ENCODE peak calls at places on chromosomes 7 and 10, in five cellular contexts. G is thoracic aorta, T is cardiac muscle cell, C is AG04450, W is HepG2. Z is an unnamed sample.

GRCh38 chr7:14687241-14687640 is 215.3 kb downstream of the DGKB start:
- DNase-seq in T (no peak), W (no peak), G (no peak), C (no peak), Z (no peak)

GRCh38 chr7:2670720-2671391 is 17.1 kb upstream of the AMZ1 start:
- DNase-seq in C (no peak), W (peak), T (peak), G (no peak), Z (no peak)

GRCh38 chr7:26891400-26892355 is 27.3 kb upstream of the SKAP2 start:
- DNase-seq in G (no peak), C (no peak), T (no peak), W (no peak), Z (no peak)

GRCh38 chr10:112585960-112586359 is 138.9 kb downstream of the VTI1A start:
- DNase-seq in W (no peak), G (no peak), T (peak), C (no peak), Z (no peak)

GRCh38 chr10:61039868-61040267 is 95.9 kb upstream of the RHOBTB1 start:
- DNase-seq in W (peak), C (no peak), T (peak), G (no peak), Z (no peak)

GRCh38 chr7:67105382-67105781 is 108.7 kb downstream of the TYW1 start:
- DNase-seq in T (peak), C (no peak), G (no peak), W (no peak), Z (no peak)

GRCh38 chr7:101728888-101729883 is 88.2 kb upstream of the CUX1 start:
- DNase-seq in G (no peak), W (peak), C (peak), T (peak), Z (no peak)

GRCh38 chr7:155371884-155372781 is 74.5 kb downstream of the INSIG1 start:
- DNase-seq in W (no peak), G (no peak), C (no peak), T (no peak), Z (no peak)

GRCh38 chr10:122495406-122496340 is 34.3 kb downstream of the HTRA1 start:
- DNase-seq in T (peak), C (no peak), G (no peak), W (no peak), Z (no peak)

GRCh38 chr10:102617816-102618215 is 26.5 kb upstream of the TRIM8 start:
- DNase-seq in C (no peak), W (no peak), G (no peak), T (no peak), Z (no peak)

GRCh38 chr7:105682331-105683070 is 101.2 kb upstream of the EFCAB10 start:
- DNase-seq in W (no peak), C (no peak), T (peak), G (no peak), Z (no peak)

GRCh38 chr10:1184541-1185415 is 128.6 kb downstream of the WDR37 start:
- DNase-seq in W (no peak), C (no peak), T (no peak), G (no peak), Z (no peak)

GRCh38 chr7:391411-391951 is 101.5 kb downstream of the FOXL3 start:
- DNase-seq in G (no peak), T (no peak), W (no peak), C (no peak), Z (no peak)

GRCh38 chr7:34247468-34247867 is 342.1 kb downstream of the BMPER start:
- DNase-seq in G (no peak), C (no peak), W (no peak), T (peak), Z (no peak)

GRCh38 chr7:14974688-14975087 is 72.1 kb upstream of the DGKB start:
- DNase-seq in W (no peak), T (no peak), C (no peak), G (no peak), Z (no peak)

GRCh38 chr7:101542527-101543241 is 86.4 kb downstream of the MYL10 start:
- DNase-seq in T (peak), C (no peak), G (no peak), W (peak), Z (no peak)

GRCh38 chr7:129757991-129758390 is 146.5 kb downstream of the NRF1 start:
- DNase-seq in G (no peak), W (no peak), C (no peak), T (no peak), Z (no peak)

GRCh38 chr10:98257961-98258360 is 10.0 kb downstream of the LOXL4 start:
- DNase-seq in W (no peak), T (no peak), G (no peak), C (no peak), Z (no peak)

GRCh38 chr10:43962346-43963191 is 313.9 kb upstream of the ZNF32 start:
- DNase-seq in W (no peak), T (no peak), G (no peak), C (peak), Z (no peak)

GRCh38 chr7:155066417-155066950 is 3.6 kb upstream of the HTR5A start:
- DNase-seq in C (peak), W (no peak), T (peak), G (no peak), Z (peak)

GRCh38 chr7:138204285-138204988 is 128.2 kb downstream of the AKR1D1 start:
- DNase-seq in G (no peak), W (no peak), C (no peak), T (peak), Z (no peak)

GRCh38 chr7:37369904-37370303 is 78.8 kb downstream of the ELMO1 start:
- DNase-seq in T (no peak), W (no peak), G (no peak), C (no peak), Z (no peak)

GRCh38 chr7:80385512-80385911 is 126.4 kb downstream of the GNAT3 start:
- DNase-seq in C (no peak), G (no peak), W (peak), T (peak), Z (no peak)

GRCh38 chr7:135512135-135512887 is 2.4 kb upstream of the CNOT4 start:
- DNase-seq in W (peak), G (no peak), C (no peak), T (peak), Z (peak)

GRCh38 chr7:156764016-156764669 is 123.6 kb downstream of the RNF32 start:
- DNase-seq in C (peak), G (no peak), T (peak), W (peak), Z (peak)

GRCh38 chr7:16268821-16269768 is 152.2 kb downstream of the CRPPA start:
- DNase-seq in G (no peak), C (peak), T (peak), W (no peak), Z (no peak)

GRCh38 chr7:41700044-41700471 is 2.8 kb downstream of the INHBA start:
- DNase-seq in C (no peak), W (no peak), G (no peak), T (peak), Z (no peak)

GRCh38 chr7:41701068-41701467 is 1.8 kb downstream of the INHBA start:
- DNase-seq in C (no peak), W (no peak), T (no peak), G (no peak), Z (no peak)

GRCh38 chr7:41698114-41698513 is 4.8 kb downstream of the INHBA start:
- DNase-seq in G (no peak), C (no peak), T (no peak), W (no peak), Z (no peak)

GRCh38 chr7:41698726-41699125 is 4.2 kb downstream of the INHBA start:
- DNase-seq in C (peak), T (peak), G (no peak), W (no peak), Z (no peak)

GRCh38 chr7:41699532-41699931 is 3.4 kb downstream of the INHBA start:
- DNase-seq in G (no peak), W (no peak), C (no peak), T (peak), Z (no peak)
- H3K4me3 ChIP-seq in G (peak), W (no peak), C (peak), T (peak), Z (no peak)

DNA sequence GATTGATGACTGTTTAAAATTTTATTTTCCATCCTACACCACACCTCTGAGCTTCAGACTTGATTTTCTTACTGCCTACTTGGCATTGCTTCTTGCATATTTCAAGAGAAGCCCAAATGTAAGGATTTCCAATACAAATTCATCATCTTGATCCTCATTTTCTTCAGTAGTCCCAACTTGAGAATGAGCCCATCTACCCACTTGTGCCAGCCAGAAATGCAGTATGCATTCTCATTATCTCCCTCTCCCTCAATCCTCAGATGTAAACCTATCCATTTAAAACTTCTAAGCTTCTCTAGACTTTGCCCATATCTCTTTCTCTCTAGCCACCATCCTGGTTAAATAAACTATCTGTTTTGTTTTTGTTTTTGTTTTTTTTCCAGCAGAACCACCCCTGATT is 22.4 kb upstream of the EGFR start:
- DNase-seq in C (no peak), G (no peak), T (no peak), W (no peak), Z (no peak)
- TF ChIP-seq CTCF in C (no peak), G (no peak), T (no peak), W (no peak), Z (no peak)

GRCh38 chr10:7526017-7526400 is 115.2 kb upstream of the SFMBT2 start:
- DNase-seq in G (no peak), C (no peak), T (no peak), W (peak), Z (no peak)
- H3K4me3 ChIP-seq in G (no peak), C (no peak), T (no peak), W (peak), Z (no peak)

DNA sequence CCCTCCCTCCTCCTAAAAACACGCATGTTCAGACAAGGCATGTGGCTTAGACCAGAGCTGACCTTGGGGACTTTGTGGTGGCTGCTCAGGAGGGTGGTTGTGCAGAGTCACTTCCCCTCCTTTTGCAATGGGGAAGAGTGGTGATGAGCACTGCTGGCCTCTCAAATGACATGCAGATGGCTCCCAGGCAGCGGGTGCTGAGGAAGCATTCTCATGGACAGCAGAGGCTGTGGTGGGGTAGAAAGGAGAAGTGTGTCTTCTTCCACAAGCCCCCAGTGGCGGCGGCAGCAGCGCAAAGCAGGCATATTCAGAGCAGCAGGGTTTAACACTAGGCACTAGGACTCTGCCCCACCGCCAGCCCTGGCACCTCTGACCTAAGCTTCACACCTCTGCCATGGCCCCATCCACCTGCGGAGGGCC is 105.9 kb upstream of the ANLN start:
- DNase-seq in T (no peak), C (no peak), G (no peak), W (no peak), Z (no peak)
- TF ChIP-seq CTCF in T (no peak), C (no peak), G (no peak), W (no peak), Z (no peak)

GRCh38 chr7:81769891-81770818 is at the start of gene HGF:
- DNase-seq in W (no peak), T (peak), G (no peak), C (peak), Z (no peak)

GRCh38 chr7:81774496-81774895 is 4.6 kb upstream of the HGF start:
- DNase-seq in T (no peak), W (no peak), C (no peak), G (no peak), Z (no peak)

GRCh38 chr7:81767883-81768282 is 2.0 kb downstream of the HGF start:
- DNase-seq in T (peak), C (no peak), G (no peak), W (no peak), Z (no peak)

GRCh38 chr7:81770823-81771222 is 976 bp upstream of the HGF start:
- DNase-seq in G (no peak), T (no peak), C (no peak), W (no peak), Z (no peak)

DNA sequence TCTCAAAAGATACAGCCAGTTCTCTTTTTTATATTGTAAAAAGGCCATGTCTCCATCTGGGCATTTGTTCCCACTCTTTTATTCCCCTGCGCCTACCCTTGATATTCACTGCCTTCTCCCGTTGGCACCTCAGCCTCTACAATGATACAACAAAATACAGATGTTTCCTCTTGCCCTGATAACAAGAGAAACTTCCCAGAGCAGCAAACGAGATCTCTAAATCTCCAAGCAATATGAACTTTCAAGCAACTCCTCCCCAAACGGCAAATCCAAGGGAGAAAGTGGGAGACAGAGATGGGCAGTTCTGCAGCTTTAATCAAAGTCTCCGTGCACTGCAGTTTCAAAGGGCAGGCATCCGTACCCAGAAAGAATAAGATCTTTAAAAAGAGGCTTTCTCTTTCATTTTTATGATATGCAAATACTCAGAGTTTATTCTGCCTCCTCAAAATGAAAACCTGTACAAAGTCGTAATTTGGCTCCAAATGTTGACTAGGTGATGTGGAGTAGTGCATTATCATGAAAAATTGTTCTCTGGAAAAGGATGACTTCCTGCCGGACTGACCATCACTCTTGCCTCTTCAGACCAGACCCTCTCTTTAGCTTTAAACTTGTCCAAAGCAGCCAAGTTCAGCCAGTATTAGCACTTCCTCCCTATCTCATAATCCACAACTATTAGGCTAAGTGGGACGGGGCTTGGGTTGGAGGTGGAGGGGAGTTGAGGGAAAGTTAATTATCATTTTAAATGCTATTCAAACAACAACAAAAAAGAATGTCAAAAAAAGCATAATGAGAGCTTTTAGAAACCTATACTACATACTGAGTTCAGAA is 682 bp downstream of the HGF start:
- DNase-seq in G (no peak), W (no peak), C (no peak), T (peak), Z (no peak)
- H3K4me3 ChIP-seq in G (peak), W (no peak), C (peak), T (no peak), Z (no peak)

GRCh38 chr10:114674321-114674720 is 16.2 kb upstream of the ABLIM1 start:
- DNase-seq in T (peak), G (no peak), W (no peak), C (no peak), Z (no peak)
- TF ChIP-seq CTCF in T (no peak), G (no peak), W (no peak), C (no peak), Z (no peak)

GRCh38 chr10:37489658-37490003 is 364.2 kb downstream of the ANKRD30A start:
- DNase-seq in G (no peak), T (no peak), C (no peak), W (no peak), Z (no peak)

GRCh38 chr10:37496061-37496460 is 361.3 kb downstream of the ZNF248 start:
- DNase-seq in G (no peak), W (no peak), C (no peak), T (no peak), Z (no peak)

GRCh38 chr10:37490266-37490665 is 364.9 kb downstream of the ANKRD30A start:
- DNase-seq in C (no peak), G (no peak), W (no peak), T (no peak), Z (no peak)

GRCh38 chr10:37495415-37495814 is 362.0 kb downstream of the ZNF248 start:
- DNase-seq in C (no peak), T (no peak), W (no peak), G (no peak), Z (peak)
- H3K4me3 ChIP-seq in C (no peak), T (no peak), W (no peak), G (no peak), Z (no peak)

GRCh38 chr10:104123397-104123796 is 1.4 kb downstream of the SFR1 start:
- DNase-seq in G (no peak), C (no peak), W (no peak), T (peak), Z (no peak)
- TF ChIP-seq CTCF in G (no peak), C (peak), W (peak), T (peak), Z (peak)

GRCh38 chr7:151061241-151062110 is 2.1 kb downstream of the SLC4A2 start:
- DNase-seq in G (no peak), C (no peak), T (peak), W (no peak), Z (no peak)
- H3K4me3 ChIP-seq in G (peak), C (peak), T (peak), W (peak), Z (no peak)

GRCh38 chr10:86123304-86123703 is 243.3 kb downstream of the GRID1 start:
- DNase-seq in C (no peak), G (no peak), T (no peak), W (no peak), Z (no peak)

GRCh38 chr10:86128360-86128759 is 238.2 kb downstream of the GRID1 start:
- DNase-seq in W (no peak), G (no peak), C (no peak), T (no peak), Z (no peak)

GRCh38 chr10:86130737-86131475 is 235.7 kb downstream of the GRID1 start:
- DNase-seq in T (no peak), G (no peak), W (no peak), C (no peak), Z (no peak)

GRCh38 chr10:86123745-86124144 is 242.8 kb downstream of the GRID1 start:
- DNase-seq in C (no peak), T (no peak), W (no peak), G (no peak), Z (no peak)

DNA sequence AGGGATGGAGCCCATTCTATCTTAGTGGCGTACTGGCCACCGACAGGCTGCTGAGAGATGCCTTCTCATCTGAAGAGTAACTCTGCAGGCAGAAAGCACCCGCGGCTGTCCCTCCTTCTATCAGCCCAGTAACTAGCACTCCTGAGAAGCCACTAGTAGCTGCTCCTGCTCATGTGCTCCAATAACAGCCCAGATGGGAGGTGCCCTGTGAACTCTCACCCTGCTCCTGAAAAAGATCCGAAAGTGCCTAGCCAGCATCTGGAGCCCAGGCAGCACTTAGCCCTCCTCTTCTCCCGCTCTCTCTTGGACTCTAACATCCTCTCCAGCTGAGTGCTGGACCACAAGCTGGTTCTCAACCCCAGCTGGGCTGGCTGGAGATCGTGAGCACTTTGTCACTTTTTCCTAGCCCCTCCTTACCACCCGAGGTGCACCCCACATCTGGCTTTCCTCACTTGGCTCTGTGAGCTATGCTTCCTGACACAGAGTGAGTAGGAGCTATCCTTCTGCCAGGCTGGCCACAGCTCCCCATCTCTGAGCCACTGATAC is 239.2 kb downstream of the GRID1 start:
- DNase-seq in C (no peak), W (no peak), G (no peak), T (no peak), Z (no peak)
- TF ChIP-seq CTCF in C (no peak), W (no peak), G (no peak), T (no peak), Z (no peak)

Z was measured in LNCaP clone FGC.